ENCODE peak calls at places on chromosomes 4 and X, in four cellular contexts. H, R, S and B are unnamed samples. For H3K4me1, the result is how much of the 10 kb centered on the place peaks cover.

GRCh38 chrX:31012509-31013025 is 59.3 kb downstream of the FTHL17 start:
- DNase-seq in H (no peak), R (no peak), S (no peak), B (no peak)

GRCh38 chrX:54248309-54248708 is 65.3 kb upstream of the FAM120C start:
- DNase-seq in S (peak), H (no peak), R (no peak), B (no peak)

GRCh38 chrX:16103625-16104024 is 19.7 kb upstream of the GRPR start:
- DNase-seq in H (no peak), S (no peak), R (no peak), B (no peak)

GRCh38 chrX:18389968-18390367 is 35.4 kb upstream of the CDKL5 start:
- DNase-seq in H (no peak), R (no peak), S (no peak), B (no peak)

GRCh38 chr4:109548655-109549054 is 11.4 kb upstream of the MCUB start:
- DNase-seq in H (no peak), R (no peak), S (peak), B (no peak)

GRCh38 chr4:140158234-140159030 is 4.4 kb upstream of the MAML3 start:
- DNase-seq in S (no peak), H (no peak), R (peak), B (no peak)

GRCh38 chrX:1448793-1449580 is 3.7 kb downstream of the ASMTL start:
- DNase-seq in R (no peak), H (peak), S (no peak), B (peak)

GRCh38 chr4:143185253-143186107 is 763 bp downstream of the USP38 start:
- DNase-seq in H (peak), S (peak), R (peak), B (no peak)

GRCh38 chr4:42412251-42412650 is 15.0 kb downstream of the SHISA3 start:
- DNase-seq in R (no peak), H (no peak), S (no peak), B (no peak)

GRCh38 chr4:183876268-183876934 is 28.7 kb upstream of the STOX2 start:
- DNase-seq in S (peak), H (no peak), R (peak), B (peak)

GRCh38 chrX:31063114-31063513 is 8.7 kb downstream of the FTHL17 start:
- DNase-seq in S (no peak), H (no peak), R (no peak), B (no peak)

GRCh38 chr4:128524311-128524710 is 236.7 kb upstream of the PGRMC2 start:
- DNase-seq in S (peak), R (no peak), H (no peak), B (peak)

GRCh38 chr4:94798808-94799207 is 41.1 kb downstream of the BMPR1B start:
- DNase-seq in H (no peak), S (no peak), R (no peak), B (no peak)

GRCh38 chr4:183256756-183257385 is 63.2 kb downstream of the CLDN22 start:
- DNase-seq in S (peak), H (peak), R (peak), B (peak)

GRCh38 chr4:80913381-80913780 is 117.1 kb upstream of the BMP3 start:
- DNase-seq in R (no peak), S (no peak), H (no peak), B (no peak)

GRCh38 chr4:122894802-122895201 is 27.6 kb downstream of the NUDT6 start:
- DNase-seq in H (no peak), S (no peak), R (peak), B (no peak)

GRCh38 chrX:33336783-33337182 is 125.4 kb upstream of the DMD start:
- DNase-seq in R (no peak), H (no peak), S (peak), B (no peak)

GRCh38 chrX:38111196-38111595 is 104.8 kb downstream of the SYTL5 start:
- DNase-seq in R (no peak), S (no peak), H (no peak), B (no peak)

GRCh38 chr4:127143460-127144190 is 489.1 kb upstream of the INTU start:
- DNase-seq in H (no peak), R (no peak), S (no peak), B (no peak)

GRCh38 chr4:168693750-168694470 is 197.1 kb downstream of the PALLD start:
- DNase-seq in S (no peak), H (no peak), R (no peak), B (no peak)

GRCh38 chr4:168694669-168695068 is 197.8 kb downstream of the PALLD start:
- DNase-seq in R (no peak), S (peak), H (no peak), B (no peak)

GRCh38 chr4:168695288-168695687 is 198.4 kb downstream of the PALLD start:
- DNase-seq in H (no peak), S (no peak), R (no peak), B (no peak)

GRCh38 chr4:168699224-168699878 is 202.5 kb downstream of the PALLD start:
- DNase-seq in S (no peak), R (no peak), H (no peak), B (no peak)

GRCh38 chr4:168696828-168697227 is 200.0 kb downstream of the PALLD start:
- DNase-seq in S (no peak), H (no peak), R (no peak), B (no peak)
- H3K4me1 ChIP-seq in S (under half), H (under half), R (under half), B (under half)

GRCh38 chr4:78669453-78669852 is 106.7 kb upstream of the BMP2K start:
- DNase-seq in S (no peak), H (no peak), R (no peak), B (no peak)
- TF ChIP-seq CTCF in S (peak), H (no peak), R (peak), B (no peak)

GRCh38 chrX:107715331-107716044 is 60.1 kb downstream of the TSC22D3 start:
- DNase-seq in S (no peak), H (peak), R (peak), B (no peak)
- H3K4me1 ChIP-seq in S (half or more), H (half or more), R (under half), B (under half)

DNA sequence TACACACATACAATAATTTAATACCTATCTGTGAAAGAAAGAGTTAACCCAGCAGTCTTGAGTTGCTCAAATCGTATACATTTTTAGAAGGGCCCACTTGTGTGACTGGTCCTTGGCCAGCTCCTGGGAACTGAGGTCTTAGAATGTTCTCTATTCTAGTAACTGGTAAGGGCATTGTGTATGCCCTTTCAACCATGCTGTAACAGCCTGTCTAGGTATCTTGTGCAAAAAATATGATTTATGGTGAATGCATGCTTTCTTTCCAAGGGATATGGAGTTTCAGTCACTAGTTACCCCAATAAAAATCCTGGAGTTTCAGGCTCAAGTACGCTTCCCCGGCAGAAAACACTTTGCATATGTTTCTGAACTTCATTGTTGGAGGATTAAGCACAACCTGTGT is 140.6 kb downstream of the NEXMIF start:
- DNase-seq in S (no peak), H (no peak), R (no peak), B (no peak)
- TF ChIP-seq CTCF in S (no peak), H (no peak), R (no peak), B (no peak)

GRCh38 chr4:73609688-73610087 is 10.5 kb downstream of the RASSF6 start:
- DNase-seq in H (no peak), R (no peak), S (peak), B (no peak)
- H3K4me1 ChIP-seq in H (under half), R (under half), S (under half), B (under half)

DNA sequence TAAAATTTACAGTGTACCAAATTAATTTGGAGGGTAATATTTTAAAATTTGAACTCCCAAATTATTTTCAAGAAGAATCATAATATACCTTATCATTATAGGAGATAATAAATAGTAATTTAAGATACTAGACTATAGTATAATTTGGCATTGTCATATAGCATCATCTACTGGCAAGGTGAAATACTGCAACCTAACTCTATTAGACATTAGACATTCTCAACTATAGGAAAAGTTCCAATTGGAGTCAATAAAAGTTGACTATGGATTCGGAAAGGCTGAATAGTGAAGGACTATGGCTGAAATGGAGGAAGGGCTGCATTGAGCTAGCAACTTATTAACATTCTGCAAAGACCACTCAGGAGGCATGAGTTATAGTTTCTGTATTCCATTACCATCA is 113.0 kb downstream of the PRDM5 start:
- DNase-seq in H (no peak), R (no peak), S (no peak), B (no peak)
- TF ChIP-seq CTCF in H (no peak), R (peak), S (peak), B (peak)

DNA sequence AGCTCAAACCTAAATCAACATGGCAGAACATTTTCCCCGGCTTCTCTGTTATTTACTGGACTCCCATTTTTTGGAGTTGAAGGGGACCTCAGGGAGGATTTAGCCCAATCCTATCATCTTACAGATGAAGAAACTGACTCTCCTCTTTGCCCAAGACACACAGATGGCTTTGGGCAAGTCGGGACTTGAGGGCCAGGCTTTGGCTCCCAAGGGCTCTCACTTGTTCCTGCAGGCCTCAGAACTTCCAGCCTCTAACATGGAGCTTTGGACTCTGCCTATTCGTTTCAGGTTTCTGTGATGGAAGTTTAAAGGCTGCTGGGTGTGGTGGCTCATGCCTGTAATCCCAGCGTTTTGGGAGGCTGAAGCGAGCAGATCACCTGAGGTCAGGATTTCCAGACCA is 59.5 kb downstream of the RHOH start:
- DNase-seq in R (no peak), S (no peak), H (no peak), B (no peak)
- H3K4me1 ChIP-seq in R (under half), S (under half), H (under half), B (under half)

DNA sequence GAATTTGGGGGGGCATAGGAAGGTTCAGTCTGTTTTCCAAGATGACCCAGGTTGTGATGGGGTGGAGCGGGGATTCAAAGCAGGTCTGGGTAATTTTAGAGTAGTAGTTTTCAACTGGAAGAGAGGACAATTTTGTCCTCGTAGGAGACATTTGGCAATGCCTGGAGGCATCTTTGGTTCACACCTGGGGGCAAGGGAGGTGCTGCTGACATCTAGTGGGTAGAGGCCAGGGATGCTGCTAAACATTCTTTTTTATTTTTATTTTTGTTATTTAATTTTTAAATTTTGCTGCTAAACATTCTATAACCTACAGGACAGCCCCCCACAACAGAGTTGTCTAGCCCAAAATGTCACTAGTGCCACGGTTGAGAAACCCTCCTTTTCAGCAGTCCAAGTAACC is 1.9 kb downstream of the RAB9A start:
- DNase-seq in R (no peak), H (no peak), S (no peak), B (no peak)
- TF ChIP-seq CTCF in R (no peak), H (no peak), S (peak), B (no peak)

GRCh38 chr4:145486603-145487002 is 5.0 kb downstream of the SMAD1 start:
- DNase-seq in R (no peak), H (no peak), S (no peak), B (no peak)
- H3K4me1 ChIP-seq in R (under half), H (under half), S (under half), B (under half)

GRCh38 chr4:72909461-72909860 is 160.1 kb downstream of the COX18 start:
- DNase-seq in R (peak), S (peak), H (no peak), B (no peak)
- TF ChIP-seq CTCF in R (peak), S (peak), H (no peak), B (peak)